ENCODE peak calls at places on chromosomes 6 and 20, in six cellular contexts. P, L, W, Y, X and I are unnamed samples.

GRCh38 chr20:46808565-46808964 is 86.1 kb upstream of the EYA2 start:
- DNase-seq in Y (no peak), X (no peak), L (no peak), P (no peak), W (no peak), I (no peak)

GRCh38 chr6:118783931-118784528 is 109.9 kb upstream of the ASF1A start:
- DNase-seq in P (no peak), X (no peak), W (no peak), L (no peak), Y (no peak), I (peak)

GRCh38 chr20:34268851-34269668 is 27.8 kb downstream of the ASIP start:
- DNase-seq in P (no peak), W (peak), L (no peak), X (no peak), Y (no peak), I (peak)

GRCh38 chr20:56268536-56268935 is 20.0 kb downstream of the MC3R start:
- DNase-seq in L (no peak), Y (no peak), X (no peak), W (no peak), P (no peak), I (no peak)

GRCh38 chr20:21609221-21609620 is 95.4 kb upstream of the NKX2-2 start:
- DNase-seq in W (no peak), X (no peak), P (peak), L (no peak), Y (no peak), I (no peak)

GRCh38 chr6:11139051-11139960 is 27.8 kb upstream of the ERVFRD-1 start:
- DNase-seq in L (no peak), P (peak), W (no peak), X (peak), Y (no peak), I (peak)

GRCh38 chr20:33209789-33210188 is 7.4 kb upstream of the BPIFA3 start:
- DNase-seq in W (peak), X (no peak), P (peak), L (peak), Y (peak), I (peak)

GRCh38 chr6:25138024-25138696 is 141.0 kb upstream of the CARMIL1 start:
- DNase-seq in Y (peak), W (no peak), P (peak), L (no peak), X (peak), I (peak)

GRCh38 chr6:3775906-3776305 is 24.4 kb upstream of the PXDC1 start:
- DNase-seq in X (no peak), P (no peak), W (no peak), L (no peak), Y (no peak), I (no peak)
- H3K4me3 ChIP-seq in X (no peak), P (no peak), W (no peak), L (no peak), Y (no peak), I (no peak)

GRCh38 chr20:63114006-63114692 is 101.8 kb downstream of the YTHDF1 start:
- DNase-seq in Y (peak), X (no peak), W (peak), P (no peak), L (no peak), I (no peak)
- TF ChIP-seq CTCF in Y (no peak), X (no peak), W (no peak), P (no peak), L (no peak), I (no peak)

GRCh38 chr6:148761532-148761951 is 14.7 kb downstream of the UST start:
- DNase-seq in L (no peak), Y (peak), W (no peak), P (no peak), X (no peak), I (peak)
- H3K4me3 ChIP-seq in L (no peak), Y (peak), W (no peak), P (no peak), X (peak), I (peak)

DNA sequence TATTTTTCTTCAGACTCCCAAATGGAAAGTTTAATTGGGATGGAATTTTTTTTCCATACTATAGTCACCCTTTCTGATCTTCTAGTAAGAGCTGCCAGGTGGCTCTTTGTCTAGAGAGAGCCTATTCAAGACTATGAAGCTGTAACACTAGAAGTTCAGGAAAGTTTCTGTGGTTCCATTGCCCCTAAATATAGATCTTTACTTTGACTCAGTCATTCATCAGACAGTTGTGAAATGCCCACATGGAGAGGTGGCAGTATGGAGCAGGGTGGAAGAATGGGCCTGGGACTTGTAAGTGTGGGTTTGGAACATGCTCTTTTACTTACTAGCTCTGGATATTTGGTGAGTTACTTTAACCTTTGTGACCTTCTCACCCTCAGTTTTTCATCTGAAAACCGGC is 87.8 kb downstream of the CTNNBL1 start:
- DNase-seq in W (no peak), L (no peak), Y (no peak), X (no peak), P (peak), I (no peak)
- TF ChIP-seq CTCF in W (no peak), L (no peak), Y (peak), X (no peak), P (no peak), I (no peak)

GRCh38 chr20:59825944-59826759 is 107.3 kb downstream of the SYCP2 start:
- DNase-seq in P (peak), X (no peak), L (no peak), W (no peak), Y (no peak), I (no peak)

GRCh38 chr20:59823860-59824259 is 109.6 kb downstream of the SYCP2 start:
- DNase-seq in X (no peak), P (no peak), W (no peak), Y (no peak), L (no peak), I (no peak)

GRCh38 chr20:59823456-59823855 is 110.0 kb downstream of the SYCP2 start:
- DNase-seq in X (no peak), Y (no peak), P (no peak), L (no peak), W (no peak), I (no peak)

GRCh38 chr20:59825563-59825920 is 107.9 kb downstream of the SYCP2 start:
- DNase-seq in X (no peak), W (no peak), P (no peak), L (no peak), Y (no peak), I (no peak)

GRCh38 chr20:59824711-59825562 is 108.5 kb downstream of the SYCP2 start:
- DNase-seq in X (no peak), Y (no peak), P (no peak), W (no peak), L (no peak), I (no peak)
- H3K4me3 ChIP-seq in X (no peak), Y (no peak), P (no peak), W (no peak), L (no peak), I (no peak)

DNA sequence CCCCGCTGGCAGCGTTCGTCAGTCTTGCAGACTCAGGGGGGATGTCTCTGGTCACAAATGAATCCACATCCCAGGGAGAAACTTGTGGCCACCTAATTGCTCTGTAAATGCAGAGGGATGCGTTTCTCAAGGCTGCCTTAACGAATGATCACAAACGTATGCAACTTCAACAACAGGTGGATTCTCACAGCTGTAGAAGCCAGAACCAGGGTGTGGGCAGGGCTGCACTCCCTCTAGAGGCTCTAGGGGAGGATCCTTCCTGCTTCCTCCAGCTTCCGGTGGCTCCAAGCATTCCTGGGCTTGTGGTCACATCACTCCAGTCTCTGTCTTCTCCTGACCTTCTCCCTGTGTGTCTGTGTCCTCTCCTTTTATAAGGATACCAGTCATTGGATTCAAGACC is 3.3 kb upstream of the TAF4 start:
- DNase-seq in X (no peak), W (no peak), P (no peak), L (no peak), Y (no peak), I (no peak)
- TF ChIP-seq CTCF in X (no peak), W (no peak), P (no peak), L (no peak), Y (no peak), I (no peak)

GRCh38 chr6:121449331-121449730 is 13.9 kb downstream of the GJA1 start:
- DNase-seq in W (no peak), P (no peak), L (no peak), X (no peak), Y (no peak), I (no peak)

GRCh38 chr6:121442591-121442990 is 7.1 kb downstream of the GJA1 start:
- DNase-seq in Y (no peak), L (no peak), P (no peak), X (no peak), W (no peak), I (no peak)

GRCh38 chr6:121439456-121440250 is 4.2 kb downstream of the GJA1 start:
- DNase-seq in X (no peak), Y (no peak), W (no peak), L (no peak), P (no peak), I (no peak)

GRCh38 chr6:121441477-121441876 is 6.0 kb downstream of the GJA1 start:
- DNase-seq in W (no peak), X (no peak), L (no peak), Y (no peak), P (no peak), I (no peak)

GRCh38 chr6:121443953-121444590 is 8.6 kb downstream of the GJA1 start:
- DNase-seq in Y (no peak), P (peak), W (no peak), X (no peak), L (no peak), I (no peak)
- H3K4me3 ChIP-seq in Y (no peak), P (no peak), W (no peak), X (no peak), L (no peak), I (no peak)

GRCh38 chr6:150964765-150965164 is 99.3 kb downstream of the MTHFD1L start:
- DNase-seq in X (no peak), P (no peak), Y (no peak), W (no peak), L (no peak), I (no peak)
- TF ChIP-seq CTCF in X (no peak), P (no peak), Y (no peak), W (peak), L (peak), I (peak)